ENCODE peak calls at places on chromosomes 13 and 19, in four cellular contexts. Q is K562, V is HepG2, M is GM12878. S is an unnamed sample.

GRCh38 chr19:43759515-43759914 is 4.8 kb upstream of the SMG9 start:
- DNase-seq in Q (no peak), V (peak), M (no peak), S (no peak)

GRCh38 chr19:47210689-47211316 is 20.2 kb downstream of the BBC3 start:
- DNase-seq in Q (peak), V (peak), M (no peak), S (peak)

GRCh38 chr13:99421271-99421670 is 80.0 kb upstream of the TM9SF2 start:
- DNase-seq in Q (no peak), V (no peak), M (no peak), S (no peak)

GRCh38 chr19:19403373-19403901 is 2.0 kb upstream of the GATAD2A start:
- DNase-seq in Q (peak), V (no peak), M (no peak), S (no peak)

GRCh38 chr19:11405846-11406643 is 13.1 kb downstream of the RGL3 start:
- DNase-seq in Q (no peak), V (no peak), M (no peak), S (peak)

GRCh38 chr19:48061401-48062344 is 17.8 kb upstream of the CABP5 start:
- DNase-seq in Q (no peak), V (no peak), M (no peak), S (peak)

GRCh38 chr13:26600345-26600761 is 42.9 kb downstream of the WASF3 start:
- DNase-seq in Q (no peak), V (no peak), M (no peak), S (no peak)

GRCh38 chr13:27663947-27664346 is 42.3 kb downstream of the POLR1D start:
- DNase-seq in Q (no peak), V (no peak), M (no peak), S (peak)

GRCh38 chr13:27355894-27356293 is 68.5 kb upstream of the GTF3A start:
- DNase-seq in Q (no peak), V (no peak), M (no peak), S (peak)

GRCh38 chr13:46492946-46493345 is 60.0 kb upstream of the LRCH1 start:
- DNase-seq in Q (peak), V (peak), M (no peak), S (no peak)

GRCh38 chr13:35731471-35731870 is 255.0 kb upstream of the MAB21L1 start:
- DNase-seq in Q (no peak), V (no peak), M (no peak), S (no peak)

GRCh38 chr13:33518442-33518841 is 232.9 kb upstream of the STARD13 start:
- DNase-seq in Q (no peak), V (no peak), M (no peak), S (no peak)

DNA sequence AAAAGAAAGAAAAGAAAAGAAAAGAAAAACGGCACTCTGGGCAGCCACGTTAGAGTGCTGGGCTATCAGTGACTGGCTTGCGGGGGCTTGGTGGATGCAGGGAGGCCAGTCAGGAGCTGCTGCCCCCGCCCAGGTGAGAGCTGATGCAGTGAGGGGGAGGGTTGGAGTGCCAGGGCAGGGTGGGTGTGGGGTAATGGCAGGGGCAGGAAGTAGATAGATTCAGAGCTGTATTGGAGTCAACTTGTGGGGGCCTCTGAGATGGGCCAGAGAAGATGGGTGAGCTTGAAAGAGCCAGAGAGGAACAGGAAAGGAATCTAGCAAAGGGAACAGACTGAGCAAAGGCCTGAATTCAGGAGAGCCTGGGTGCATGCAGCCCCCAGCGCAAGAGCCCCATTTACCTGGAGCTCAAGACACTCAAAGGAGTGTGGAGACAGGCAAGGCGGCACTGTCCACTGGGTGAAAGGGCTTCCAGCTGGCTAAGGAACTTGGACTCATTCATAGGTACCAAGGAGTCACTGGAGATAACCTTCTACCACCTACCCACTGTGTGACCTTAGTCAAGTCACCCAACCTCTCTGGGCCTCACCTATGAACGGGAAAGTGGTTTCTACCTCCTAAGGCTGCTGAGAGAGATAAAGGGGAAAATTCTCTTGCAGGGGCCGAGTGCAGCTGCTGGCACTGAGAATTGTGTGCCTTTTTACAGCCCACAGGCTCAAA is 20.2 kb downstream of the VSTM2B start:
- DNase-seq in Q (no peak), V (no peak), M (no peak), S (no peak)
- TF ChIP-seq CREB1 in Q (no peak), V (no peak), M (no peak), S (no peak)

GRCh38 chr13:78827471-78827870 is 168.5 kb upstream of the OBI1 start:
- DNase-seq in Q (no peak), V (no peak), M (no peak), S (no peak)

GRCh38 chr13:78829821-78830220 is 170.9 kb upstream of the OBI1 start:
- DNase-seq in Q (no peak), V (no peak), M (no peak), S (no peak)

GRCh38 chr13:78826312-78826711 is 167.4 kb upstream of the OBI1 start:
- DNase-seq in Q (no peak), V (no peak), M (no peak), S (no peak)

GRCh38 chr13:78830508-78830907 is 171.6 kb upstream of the OBI1 start:
- DNase-seq in Q (no peak), V (no peak), M (no peak), S (no peak)

GRCh38 chr13:78826936-78827335 is 168.0 kb upstream of the OBI1 start:
- DNase-seq in Q (no peak), V (no peak), M (no peak), S (no peak)
- TF ChIP-seq ESRRA in Q (no peak), V (no peak), M (no peak), S (no peak)

DNA sequence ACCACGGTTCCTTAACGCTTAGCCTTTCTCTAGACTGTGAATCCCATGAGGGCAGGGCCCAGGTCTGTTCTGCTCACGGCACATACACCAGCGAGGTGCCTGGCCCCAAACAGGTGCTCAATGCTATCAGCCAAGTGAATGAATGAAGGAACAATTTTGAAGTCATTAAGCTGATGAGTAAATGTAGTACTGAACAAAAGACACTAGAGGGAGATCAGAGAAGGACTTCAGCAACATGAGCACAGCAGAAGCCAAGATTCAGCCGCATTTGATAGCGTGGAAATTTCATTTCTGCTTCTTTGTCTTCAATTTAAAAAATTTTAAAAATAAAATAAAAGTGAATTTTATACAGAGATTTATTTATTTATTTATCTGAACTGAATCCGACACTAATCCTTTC is 20.1 kb upstream of the MYO16 start:
- DNase-seq in Q (no peak), V (no peak), M (no peak), S (no peak)
- TF ChIP-seq CREB1 in Q (no peak), V (no peak), M (no peak), S (no peak)

DNA sequence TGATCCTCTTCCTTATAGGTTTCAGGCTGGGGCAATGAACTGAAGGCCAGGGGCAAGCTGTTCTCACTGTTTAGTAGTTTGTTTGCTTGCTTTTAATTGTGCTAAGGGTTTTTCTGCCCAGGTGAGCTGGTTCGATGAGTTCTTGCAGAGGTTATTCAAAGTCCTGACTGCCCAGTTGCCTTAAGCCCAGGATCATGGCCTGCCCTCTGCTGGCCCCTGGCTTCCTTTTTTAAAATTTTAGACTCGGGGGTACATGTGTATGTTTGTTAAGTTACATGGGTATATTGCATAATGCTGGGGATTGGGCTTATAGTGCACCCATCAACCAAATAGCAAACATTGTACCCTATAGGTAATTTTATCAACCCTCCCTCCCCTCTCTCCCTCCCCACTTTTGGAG is 65.7 kb downstream of the ZNF536 start:
- DNase-seq in Q (no peak), V (no peak), M (no peak), S (no peak)
- TF ChIP-seq ESRRA in Q (no peak), V (no peak), M (no peak), S (no peak)